ENCODE peak calls at places on chromosomes 6 and 20, in six cellular contexts. L, Z, M, R, G and I are unnamed samples.

GRCh38 chr6:31462026-31462963 is 35.6 kb upstream of the MICB start:
- DNase-seq in L (no peak), Z (peak), M (no peak), R (no peak), G (no peak), I (no peak)

GRCh38 chr20:47338131-47338628 is 18.3 kb downstream of the ZMYND8 start:
- DNase-seq in L (no peak), Z (no peak), M (no peak), R (no peak), G (no peak), I (no peak)

GRCh38 chr6:117195728-117196127 is 69.6 kb upstream of the VGLL2 start:
- DNase-seq in L (no peak), Z (no peak), M (no peak), R (no peak), G (no peak), I (no peak)

GRCh38 chr6:11942185-11942864 is 69.8 kb upstream of the HIVEP1 start:
- DNase-seq in L (no peak), Z (no peak), M (no peak), R (no peak), G (no peak), I (no peak)

GRCh38 chr20:19022118-19022575 is 190.3 kb upstream of the SLC24A3 start:
- DNase-seq in L (no peak), Z (no peak), M (no peak), R (no peak), G (no peak), I (no peak)

GRCh38 chr6:100617633-100618348 is 153.1 kb upstream of the SIM1 start:
- DNase-seq in L (peak), Z (peak), M (peak), R (no peak), G (peak), I (no peak)

GRCh38 chr20:54219751-54220426 is 12.0 kb downstream of the PFDN4 start:
- DNase-seq in L (no peak), Z (peak), M (peak), R (no peak), G (peak), I (no peak)

GRCh38 chr6:92723390-92723931 is 695.9 kb downstream of the EPHA7 start:
- DNase-seq in L (no peak), Z (no peak), M (no peak), R (no peak), G (no peak), I (no peak)

GRCh38 chr6:159829515-159829914 is 29.4 kb downstream of the PNLDC1 start:
- DNase-seq in L (no peak), Z (no peak), M (no peak), R (no peak), G (no peak), I (no peak)

GRCh38 chr6:39084506-39084905 is 30.5 kb downstream of the SAYSD1 start:
- DNase-seq in L (no peak), Z (no peak), M (no peak), R (no peak), G (no peak), I (no peak)

GRCh38 chr6:132082421-132082820 is 131.2 kb upstream of the CCN2 start:
- DNase-seq in L (no peak), Z (no peak), M (no peak), R (no peak), G (no peak), I (no peak)

GRCh38 chr6:80158478-80158989 is 52.1 kb downstream of the BCKDHB start:
- DNase-seq in L (no peak), Z (no peak), M (no peak), R (no peak), G (no peak), I (no peak)

GRCh38 chr20:48231253-48231652 is 446.0 kb upstream of the SULF2 start:
- DNase-seq in L (no peak), Z (no peak), M (no peak), R (no peak), G (no peak), I (no peak)

GRCh38 chr6:9140861-9141534 is 705.7 kb upstream of the SLC35B3 start:
- DNase-seq in L (peak), Z (peak), M (peak), R (no peak), G (no peak), I (no peak)

GRCh38 chr6:437042-437402 is 45.5 kb downstream of the IRF4 start:
- DNase-seq in L (no peak), Z (peak), M (no peak), R (no peak), G (no peak), I (no peak)

GRCh38 chr6:26240981-26241770 is 123.8 kb upstream of the BTN3A2 start:
- DNase-seq in L (no peak), Z (peak), M (peak), R (no peak), G (no peak), I (no peak)

GRCh38 chr6:104418125-104418524 is 441.6 kb downstream of the HACE1 start:
- DNase-seq in L (no peak), Z (no peak), M (no peak), R (no peak), G (no peak), I (no peak)

GRCh38 chr20:6348908-6349307 is 226.1 kb upstream of the FERMT1 start:
- DNase-seq in L (no peak), Z (no peak), M (no peak), R (no peak), G (no peak), I (no peak)

GRCh38 chr20:57717797-57718196 is 8.0 kb upstream of the PMEPA1 start:
- DNase-seq in L (no peak), Z (no peak), M (no peak), R (no peak), G (peak), I (no peak)

GRCh38 chr20:25139061-25139705 is 56.3 kb upstream of the ENTPD6 start:
- DNase-seq in L (no peak), Z (no peak), M (no peak), R (no peak), G (peak), I (no peak)

DNA sequence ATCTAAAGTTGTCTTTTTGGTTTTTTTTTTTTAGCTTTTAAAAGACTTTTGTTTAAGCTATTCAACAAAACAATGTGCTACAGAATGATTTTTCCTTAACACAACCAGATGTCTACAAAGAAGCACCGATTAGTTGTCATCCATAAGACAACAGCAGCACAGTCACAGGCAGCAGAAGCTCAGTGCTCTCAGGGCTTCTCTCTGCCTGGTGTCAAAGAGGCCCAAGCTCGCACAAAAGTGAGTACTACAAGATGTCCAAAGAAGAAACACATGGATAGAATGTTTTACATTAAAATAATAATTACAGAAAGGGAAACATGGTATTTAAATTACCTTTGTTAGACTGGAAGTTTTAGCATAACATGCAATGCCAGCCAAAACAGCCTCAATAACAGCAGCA is 81.6 kb downstream of the DNAAF9 start:
- DNase-seq in L (no peak), Z (no peak), M (no peak), R (no peak), G (no peak), I (no peak)
- TF ChIP-seq CTCF in L (no peak), Z (no peak), M (no peak), R (no peak), G (no peak), I (no peak)

DNA sequence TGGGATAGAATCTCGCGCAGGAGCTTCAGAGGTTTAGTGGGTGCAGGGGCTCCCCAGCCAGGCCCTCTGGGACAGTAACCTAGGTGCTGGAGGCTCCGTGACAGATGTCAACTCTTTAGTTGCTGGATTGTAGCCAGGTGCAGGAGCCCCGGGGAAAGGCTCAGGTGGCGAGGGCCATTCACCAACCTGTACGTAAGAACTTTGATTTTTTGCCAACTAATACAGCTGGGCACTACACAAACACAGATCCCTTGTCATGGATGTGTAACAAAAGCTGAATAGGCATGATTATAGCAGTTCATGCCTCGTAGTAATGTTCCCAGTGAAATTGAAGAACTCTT is 82.6 kb downstream of the CDC5L start:
- DNase-seq in L (no peak), Z (no peak), M (no peak), R (no peak), G (no peak), I (no peak)
- TF ChIP-seq CTCF in L (no peak), Z (no peak), M (no peak), R (no peak), G (peak), I (no peak)

GRCh38 chr6:44004625-44005506 is 122.4 kb downstream of the MRPL14 start:
- DNase-seq in L (no peak), Z (no peak), M (no peak), R (no peak), G (no peak), I (no peak)
- TF ChIP-seq CTCF in L (peak), Z (peak), M (peak), R (no peak), G (no peak), I (peak)

GRCh38 chr20:37915800-37916570 is 13.1 kb downstream of the VSTM2L start:
- DNase-seq in L (no peak), Z (no peak), M (no peak), R (no peak), G (no peak), I (no peak)
- TF ChIP-seq CTCF in L (no peak), Z (no peak), M (no peak), R (no peak), G (no peak), I (no peak)

GRCh38 chr6:165755583-165755982 is 92.5 kb upstream of the PDE10A start:
- DNase-seq in L (no peak), Z (no peak), M (no peak), R (no peak), G (no peak), I (no peak)
- TF ChIP-seq CTCF in L (no peak), Z (no peak), M (no peak), R (no peak), G (no peak), I (no peak)

GRCh38 chr6:143901885-143902708 is 37.8 kb downstream of the ZC2HC1B start:
- DNase-seq in L (no peak), Z (peak), M (peak), R (no peak), G (no peak), I (no peak)
- TF ChIP-seq CTCF in L (no peak), Z (no peak), M (no peak), R (no peak), G (no peak), I (no peak)

GRCh38 chr6:71419954-71420692 is 131.5 kb downstream of the OGFRL1 start:
- DNase-seq in L (no peak), Z (peak), M (peak), R (no peak), G (no peak), I (peak)
- TF ChIP-seq CTCF in L (peak), Z (no peak), M (no peak), R (no peak), G (peak), I (peak)

DNA sequence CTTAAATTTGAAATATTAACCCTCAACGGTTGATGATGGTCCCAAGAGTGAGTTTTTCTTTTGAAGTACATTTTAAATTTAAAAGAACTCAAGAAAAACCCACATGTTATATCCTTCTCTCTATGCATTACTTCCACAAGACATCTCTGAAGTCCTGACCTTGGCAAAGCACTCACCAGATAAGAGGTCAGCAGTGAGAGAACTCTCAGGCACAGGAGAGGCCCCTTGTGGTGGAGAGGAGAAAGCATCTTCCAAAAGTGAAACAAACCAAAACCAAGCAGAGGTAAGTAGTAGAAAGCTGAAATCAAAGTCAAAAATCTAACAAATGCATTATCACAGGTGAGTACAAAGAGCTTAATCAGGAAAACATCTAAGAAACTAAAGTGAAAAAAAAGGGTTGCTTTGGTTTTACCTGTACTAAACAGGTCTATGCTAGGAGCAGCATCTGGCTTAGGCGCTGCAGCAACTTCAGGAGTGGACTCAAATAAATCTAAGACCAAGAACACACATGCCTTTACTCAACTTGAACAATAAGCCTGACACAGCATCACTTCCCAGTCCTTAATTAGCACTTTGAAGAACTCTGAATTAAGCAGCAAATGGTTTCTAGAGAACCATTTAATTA is 80.5 kb downstream of the PRSS35 start:
- DNase-seq in L (no peak), Z (no peak), M (peak), R (no peak), G (peak), I (no peak)
- TF ChIP-seq CTCF in L (peak), Z (peak), M (peak), R (peak), G (peak), I (peak)